ENCODE peak calls at places on chromosome 10, in four cellular contexts. One of them, this sample, is unnamed. For H3K27me3, the result is how much of the 10 kb centered on the place peaks cover.

GRCh38 chr10:13871087-13871486 is 284.3 kb downstream of the PRPF18 start:
- DNase-seq in IMR-90: no peak
- DNase-seq in GM12878: no peak
- DNase-seq in K562: no peak
- DNase-seq in this sample: no peak

GRCh38 chr10:96765406-96766240 is 45.3 kb upstream of the PIK3AP1 start:
- DNase-seq in IMR-90: peak
- DNase-seq in GM12878: no peak
- DNase-seq in K562: peak
- DNase-seq in this sample: peak

GRCh38 chr10:114053946-114054345 is 10.3 kb downstream of the ADRB1 start:
- DNase-seq in IMR-90: no peak
- DNase-seq in GM12878: no peak
- DNase-seq in K562: no peak
- DNase-seq in this sample: no peak

GRCh38 chr10:87092861-87093460 is 1.7 kb downstream of the GLUD1 start:
- DNase-seq in IMR-90: peak
- DNase-seq in GM12878: peak
- DNase-seq in K562: peak
- DNase-seq in this sample: peak

GRCh38 chr10:43041422-43042342 is 35.2 kb upstream of the RET start:
- DNase-seq in IMR-90: no peak
- DNase-seq in GM12878: no peak
- DNase-seq in K562: no peak
- DNase-seq in this sample: no peak

GRCh38 chr10:8230887-8231286 is 176.4 kb downstream of the GATA3 start:
- DNase-seq in IMR-90: no peak
- DNase-seq in GM12878: no peak
- DNase-seq in K562: no peak
- DNase-seq in this sample: no peak

GRCh38 chr10:75234683-75235374 is 928 bp downstream of the COMTD1 start:
- DNase-seq in IMR-90: no peak
- DNase-seq in GM12878: no peak
- DNase-seq in K562: peak
- DNase-seq in this sample: no peak

GRCh38 chr10:99461230-99461629 is 30.8 kb upstream of the GOT1 start:
- DNase-seq in IMR-90: peak
- DNase-seq in GM12878: no peak
- DNase-seq in K562: no peak
- DNase-seq in this sample: peak

GRCh38 chr10:124799196-124799595 is 2.4 kb upstream of the ABRAXAS2 start:
- DNase-seq in IMR-90: no peak
- DNase-seq in GM12878: no peak
- DNase-seq in K562: no peak
- DNase-seq in this sample: no peak

GRCh38 chr10:98309366-98310355 is 41.7 kb upstream of the LOXL4 start:
- DNase-seq in IMR-90: peak
- DNase-seq in GM12878: no peak
- DNase-seq in K562: peak
- DNase-seq in this sample: peak

GRCh38 chr10:79130846-79131245 is 62.1 kb downstream of the ZMIZ1 start:
- DNase-seq in IMR-90: no peak
- DNase-seq in GM12878: no peak
- DNase-seq in K562: no peak
- DNase-seq in this sample: no peak

GRCh38 chr10:79128241-79128922 is 59.6 kb downstream of the ZMIZ1 start:
- DNase-seq in IMR-90: no peak
- DNase-seq in GM12878: no peak
- DNase-seq in K562: no peak
- DNase-seq in this sample: peak

GRCh38 chr10:79130255-79130654 is 61.5 kb downstream of the ZMIZ1 start:
- DNase-seq in IMR-90: no peak
- DNase-seq in GM12878: no peak
- DNase-seq in K562: no peak
- DNase-seq in this sample: no peak

GRCh38 chr10:79128923-79129305 is 60.1 kb downstream of the ZMIZ1 start:
- DNase-seq in IMR-90: no peak
- DNase-seq in GM12878: no peak
- DNase-seq in K562: no peak
- DNase-seq in this sample: peak

GRCh38 chr10:79129361-79129997 is 60.7 kb downstream of the ZMIZ1 start:
- DNase-seq in IMR-90: peak
- DNase-seq in GM12878: no peak
- DNase-seq in K562: peak
- DNase-seq in this sample: peak
- TF ChIP-seq FOS in IMR-90: peak
- TF ChIP-seq FOS in GM12878: no peak
- TF ChIP-seq FOS in K562: no peak
- TF ChIP-seq FOS in this sample: peak

GRCh38 chr10:26214538-26215461 is 1.8 kb upstream of the GAD2 start:
- DNase-seq in IMR-90: no peak
- DNase-seq in GM12878: no peak
- DNase-seq in K562: no peak
- DNase-seq in this sample: no peak
- H3K27me3 ChIP-seq in IMR-90: under half
- H3K27me3 ChIP-seq in GM12878: under half
- H3K27me3 ChIP-seq in K562: half or more
- H3K27me3 ChIP-seq in this sample: half or more

GRCh38 chr10:79192677-79193003 is 123.9 kb downstream of the ZMIZ1 start:
- DNase-seq in IMR-90: peak
- DNase-seq in GM12878: no peak
- DNase-seq in K562: no peak
- DNase-seq in this sample: peak

GRCh38 chr10:79193694-79194382 is 125.1 kb downstream of the ZMIZ1 start:
- DNase-seq in IMR-90: no peak
- DNase-seq in GM12878: no peak
- DNase-seq in K562: no peak
- DNase-seq in this sample: no peak

GRCh38 chr10:79189853-79190435 is 121.2 kb downstream of the ZMIZ1 start:
- DNase-seq in IMR-90: peak
- DNase-seq in GM12878: no peak
- DNase-seq in K562: no peak
- DNase-seq in this sample: no peak

GRCh38 chr10:79190740-79191261 is 122.0 kb downstream of the ZMIZ1 start:
- DNase-seq in IMR-90: no peak
- DNase-seq in GM12878: no peak
- DNase-seq in K562: no peak
- DNase-seq in this sample: no peak

DNA sequence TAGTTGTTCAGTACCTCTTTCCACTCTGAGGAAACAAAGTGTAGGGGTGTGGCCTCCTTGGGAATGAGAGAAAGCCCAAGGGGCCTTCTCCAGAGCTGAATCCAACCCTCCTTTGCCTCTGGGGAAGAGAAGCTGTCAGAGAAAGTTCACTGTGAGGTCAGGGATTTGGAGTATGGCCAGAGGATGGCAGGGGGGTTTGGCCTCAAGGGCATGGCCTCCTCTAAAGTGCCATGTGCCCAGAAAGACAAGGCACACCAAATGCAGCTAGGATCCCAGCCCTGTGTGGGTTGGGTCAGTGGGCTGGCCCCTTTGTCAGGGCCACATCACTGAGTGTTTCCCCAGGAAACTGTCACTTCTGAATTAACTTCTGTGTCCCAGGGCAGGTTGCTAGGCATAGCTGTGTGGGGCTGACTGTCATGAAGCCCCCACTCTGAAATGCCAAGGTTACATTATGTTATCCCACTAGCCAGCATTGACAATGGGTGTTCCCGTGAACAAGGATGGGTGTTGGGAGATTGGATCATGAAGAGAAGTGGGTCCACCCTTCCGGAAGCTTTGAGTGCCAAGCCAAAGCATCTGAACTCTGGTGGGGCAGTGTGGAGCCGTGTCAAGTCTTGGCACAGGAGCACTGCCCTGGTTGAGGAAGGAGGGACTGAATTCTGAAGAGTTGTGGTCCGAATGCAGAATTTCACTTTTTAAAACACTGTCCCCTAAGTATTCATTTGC is 123.3 kb downstream of the ZMIZ1 start:
- DNase-seq in IMR-90: no peak
- DNase-seq in GM12878: no peak
- DNase-seq in K562: no peak
- DNase-seq in this sample: no peak
- H3K27ac ChIP-seq in IMR-90: peak
- H3K27ac ChIP-seq in GM12878: no peak
- H3K27ac ChIP-seq in K562: no peak
- H3K27ac ChIP-seq in this sample: no peak

GRCh38 chr10:64465653-64466052 is 944.5 kb downstream of the REEP3 start:
- DNase-seq in IMR-90: no peak
- DNase-seq in GM12878: no peak
- DNase-seq in K562: no peak
- DNase-seq in this sample: no peak
- TF ChIP-seq FOS in IMR-90: no peak
- TF ChIP-seq FOS in GM12878: no peak
- TF ChIP-seq FOS in K562: no peak
- TF ChIP-seq FOS in this sample: no peak

GRCh38 chr10:131892817-131893675 is 7.8 kb upstream of the PPP2R2D start:
- DNase-seq in IMR-90: no peak
- DNase-seq in GM12878: no peak
- DNase-seq in K562: no peak
- DNase-seq in this sample: no peak
- H3K27me3 ChIP-seq in IMR-90: half or more
- H3K27me3 ChIP-seq in GM12878: under half
- H3K27me3 ChIP-seq in K562: under half
- H3K27me3 ChIP-seq in this sample: under half

DNA sequence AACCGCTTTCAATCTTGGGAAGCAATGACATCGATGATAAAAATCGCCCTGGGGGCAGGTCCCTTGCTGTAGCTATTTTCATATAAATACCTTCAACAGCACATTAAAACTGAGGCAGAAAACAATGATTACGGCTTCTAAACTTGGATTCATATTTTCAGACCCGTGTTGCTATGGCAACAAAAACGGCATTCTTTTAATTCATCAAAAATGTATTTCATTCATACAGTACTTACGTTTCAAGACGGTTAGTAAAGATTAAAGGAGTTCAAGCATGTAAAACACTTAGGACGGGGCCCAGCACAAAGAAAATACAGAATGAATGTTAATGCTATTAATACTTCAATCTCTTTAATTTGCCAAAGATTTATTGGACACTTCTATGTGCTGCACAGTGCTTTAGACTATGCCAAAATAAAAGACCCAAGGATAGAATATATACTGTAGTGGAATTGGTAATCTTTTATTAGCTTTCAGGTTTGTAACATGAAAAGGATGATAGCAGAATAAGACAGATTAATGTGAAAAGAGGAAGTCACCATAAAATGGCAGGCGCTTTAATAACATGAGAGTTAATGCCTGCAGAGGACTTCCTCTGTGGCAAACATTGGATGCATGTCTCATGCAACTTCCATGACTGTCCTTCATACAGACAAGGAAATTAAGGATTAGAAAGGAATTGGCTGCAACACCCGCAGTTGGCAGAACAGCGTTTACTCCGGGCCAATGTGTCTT is 201.6 kb upstream of the KLF6 start:
- DNase-seq in IMR-90: no peak
- DNase-seq in GM12878: no peak
- DNase-seq in K562: no peak
- DNase-seq in this sample: no peak
- H3K27ac ChIP-seq in IMR-90: no peak
- H3K27ac ChIP-seq in GM12878: no peak
- H3K27ac ChIP-seq in K562: no peak
- H3K27ac ChIP-seq in this sample: no peak

DNA sequence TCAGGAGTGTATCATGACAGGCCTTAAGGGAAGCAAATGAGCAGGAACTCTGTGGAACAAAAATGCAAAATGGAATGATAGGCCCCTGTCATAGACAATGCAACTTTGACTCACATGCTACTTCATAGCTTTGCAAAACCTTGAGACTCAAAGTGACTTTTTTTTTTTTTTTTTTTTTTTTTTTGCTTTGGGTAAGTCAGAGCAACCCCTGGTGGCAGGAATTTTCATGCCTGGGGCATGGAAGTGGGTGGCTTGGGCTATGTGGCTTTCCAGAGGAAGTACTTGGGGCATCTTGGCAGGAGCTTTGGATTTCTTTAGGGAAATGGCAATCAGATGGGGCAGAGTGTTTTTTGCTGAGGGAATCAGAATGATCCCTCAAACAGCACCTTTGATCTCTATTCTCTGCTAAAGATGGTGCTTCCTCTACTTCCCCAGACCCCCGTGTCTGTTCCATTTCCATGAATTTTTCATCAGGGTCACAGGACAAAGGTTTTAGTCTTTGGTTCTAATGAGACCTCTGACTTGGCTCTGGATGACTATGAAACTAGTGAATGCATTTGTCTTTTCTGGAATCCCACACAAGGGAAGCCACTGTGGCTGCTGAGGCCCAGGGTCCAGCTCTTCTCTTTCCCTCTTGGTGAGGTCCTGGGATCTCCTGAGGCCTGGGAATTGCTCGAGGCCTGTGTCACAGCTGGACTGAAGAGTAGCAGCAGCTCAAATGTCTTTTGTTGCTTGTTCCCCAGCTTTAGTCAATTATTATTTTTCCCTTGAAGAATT is 62.8 kb downstream of the TACC2 start:
- DNase-seq in IMR-90: peak
- DNase-seq in GM12878: no peak
- DNase-seq in K562: peak
- DNase-seq in this sample: peak
- TF ChIP-seq FOS in IMR-90: no peak
- TF ChIP-seq FOS in GM12878: no peak
- TF ChIP-seq FOS in K562: no peak
- TF ChIP-seq FOS in this sample: no peak